ENCODE peak calls at places on chromosome 21, in eight cellular contexts. C is HTR-8/SVneo; W is lower leg skin; Z is NCI-H748 treated with DMSO at 0.1 percent for 48 hours; S is dorsolateral prefrontal cortex; M is stimulated activated CD4-positive, alpha-beta T cell treated with anti-CD3 and anti-CD28 coated beads, TNF-alpha, amount 100 ng/mL, for 48 hours; Q is ELR; K is NCI-H2081. H is an unnamed sample.

GRCh38 chr21:27507695-27508094 is 540.8 kb upstream of the ADAMTS5 start:
- DNase-seq in C (no peak), W (no peak), Z (no peak), S (no peak), M (no peak), Q (no peak), K (no peak), H (no peak)

GRCh38 chr21:29078884-29079765 is 5.7 kb upstream of the CCT8 start:
- DNase-seq in C (no peak), W (no peak), Z (no peak), S (no peak), M (peak; percentile 17), Q (no peak), K (no peak), H (no peak)

GRCh38 chr21:34728479-34728878 is 59.7 kb downstream of the CLIC6 start:
- DNase-seq in C (no peak), W (no peak), Z (peak; percentile 60), S (no peak), M (no peak), Q (no peak), K (peak; percentile 6), H (no peak)

GRCh38 chr21:44854664-44855446 is 18.6 kb downstream of the PTTG1IP start:
- DNase-seq in C (no peak), W (no peak), Z (no peak), S (no peak), M (no peak), Q (no peak), K (no peak), H (no peak)

GRCh38 chr21:45536301-45537081 is 5.7 kb downstream of the SLC19A1 start:
- DNase-seq in C (no peak), W (peak; percentile 75), Z (no peak), S (peak; percentile 41), M (no peak), Q (no peak), K (no peak), H (no peak)

GRCh38 chr21:25350056-25350455 is 257.2 kb downstream of the MRPL39 start:
- DNase-seq in C (peak; percentile 33), W (no peak), Z (no peak), S (no peak), M (peak; percentile 17), Q (peak; percentile 69), K (no peak), H (no peak)

GRCh38 chr21:43343992-43344886 is 82.7 kb downstream of the SIK1 start:
- DNase-seq in C (no peak), W (no peak), Z (no peak), S (no peak), M (no peak), Q (no peak), K (no peak), H (no peak)

GRCh38 chr21:36849461-36849860 is 117.0 kb downstream of the HLCS start:
- DNase-seq in C (no peak), W (no peak), Z (no peak), S (no peak), M (no peak), Q (no peak), K (no peak), H (no peak)

GRCh38 chr21:42520628-42521253 is 7.1 kb downstream of the SLC37A1 start:
- DNase-seq in C (no peak), W (peak; percentile 77), Z (no peak), S (no peak), M (no peak), Q (no peak), K (no peak), H (no peak)

GRCh38 chr21:22421416-22422190 is 1423.4 kb downstream of the NCAM2 start:
- DNase-seq in C (no peak), W (no peak), Z (no peak), S (no peak), M (no peak), Q (no peak), K (no peak), H (no peak)

GRCh38 chr21:36509966-36510742 is 30.2 kb upstream of the CLDN14 start:
- DNase-seq in C (no peak), W (no peak), Z (no peak), S (no peak), M (no peak), Q (no peak), K (no peak), H (no peak)

GRCh38 chr21:41928621-41929220 is 25.1 kb downstream of the C2CD2 start:
- DNase-seq in C (no peak), W (no peak), Z (no peak), S (peak; percentile 5), M (no peak), Q (no peak), K (no peak), H (no peak)

GRCh38 chr21:16081304-16081703 is 351.5 kb downstream of the USP25 start:
- DNase-seq in C (no peak), W (no peak), Z (no peak), S (no peak), M (no peak), Q (no peak), K (no peak), H (no peak)

GRCh38 chr21:34857874-34858273 is 189.1 kb downstream of the CLIC6 start:
- DNase-seq in C (no peak), W (no peak), Z (no peak), S (no peak), M (no peak), Q (no peak), K (no peak), H (no peak)

GRCh38 chr21:38787461-38788274 is 18.1 kb upstream of the ETS2 start:
- DNase-seq in C (peak; percentile 65), W (no peak), Z (no peak), S (no peak), M (no peak), Q (peak; percentile 94), K (no peak), H (no peak)

GRCh38 chr21:37342046-37342632 is 24.4 kb upstream of the DYRK1A start:
- DNase-seq in C (no peak), W (no peak), Z (no peak), S (no peak), M (no peak), Q (peak; percentile 33), K (no peak), H (no peak)

GRCh38 chr21:32207096-32207716 is 71.6 kb downstream of the MIS18A start:
- DNase-seq in C (no peak), W (no peak), Z (no peak), S (no peak), M (no peak), Q (no peak), K (peak; percentile 49), H (no peak)

GRCh38 chr21:29181799-29182470 is 51.5 kb downstream of the MAP3K7CL start:
- DNase-seq in C (peak; percentile 71), W (no peak), Z (no peak), S (no peak), M (no peak), Q (peak; percentile 93), K (no peak), H (no peak)

GRCh38 chr21:35014302-35015044 is 34.6 kb downstream of the RUNX1 start:
- DNase-seq in C (no peak), W (no peak), Z (no peak), S (no peak), M (no peak), Q (peak; percentile 51), K (no peak), H (no peak)

GRCh38 chr21:16323586-16323985 is 593.8 kb downstream of the USP25 start:
- DNase-seq in C (no peak), W (no peak), Z (no peak), S (no peak), M (no peak), Q (no peak), K (no peak), H (no peak)

GRCh38 chr21:25999935-26000582 is 170.5 kb downstream of the APP start:
- DNase-seq in C (no peak), W (no peak), Z (no peak), S (no peak), M (peak; percentile 14), Q (no peak), K (peak; percentile 12), H (no peak)

GRCh38 chr21:42567181-42567560 is 53.5 kb downstream of the SLC37A1 start:
- DNase-seq in C (no peak), W (no peak), Z (no peak), S (peak; percentile 25), M (no peak), Q (no peak), K (no peak), H (no peak)

GRCh38 chr21:35868869-35869223 is 191.5 kb downstream of the SETD4 start:
- DNase-seq in C (no peak), W (no peak), Z (no peak), S (no peak), M (no peak), Q (no peak), K (no peak), H (no peak)

GRCh38 chr21:37045139-37045538 is 27.7 kb downstream of the PIGP start:
- DNase-seq in C (no peak), W (no peak), Z (no peak), S (no peak), M (no peak), Q (no peak), K (no peak), H (no peak)

GRCh38 chr21:14403681-14404318 is 20.9 kb upstream of the HSPA13 start:
- DNase-seq in C (peak; percentile 23), W (no peak), Z (peak; percentile 15), S (no peak), M (no peak), Q (peak; percentile 37), K (peak; percentile 0), H (no peak)

GRCh38 chr21:32705139-32705538 is 22.7 kb downstream of the SYNJ1 start:
- DNase-seq in C (peak; percentile 5), W (no peak), Z (no peak), S (no peak), M (no peak), Q (no peak), K (no peak), H (no peak)

GRCh38 chr21:36806103-36806502 is 107.2 kb downstream of the SIM2 start:
- DNase-seq in C (no peak), W (no peak), Z (no peak), S (no peak), M (no peak), Q (peak; percentile 39), K (no peak), H (no peak)

GRCh38 chr21:28554660-28555475 is 437.8 kb downstream of the LTN1 start:
- DNase-seq in C (no peak), W (no peak), Z (no peak), S (no peak), M (no peak), Q (peak; percentile 28), K (no peak), H (no peak)

GRCh38 chr21:26659181-26659580 is 86.1 kb upstream of the CYYR1 start:
- DNase-seq in C (no peak), W (no peak), Z (no peak), S (no peak), M (no peak), Q (no peak), K (no peak), H (no peak)

GRCh38 chr21:28704746-28705145 is 287.9 kb downstream of the LTN1 start:
- DNase-seq in C (no peak), W (no peak), Z (no peak), S (no peak), M (no peak), Q (no peak), K (no peak), H (no peak)

GRCh38 chr21:35011681-35012080 is 37.4 kb downstream of the RUNX1 start:
- DNase-seq in C (no peak), W (no peak), Z (no peak), S (no peak), M (no peak), Q (peak; percentile 37), K (no peak), H (no peak)

GRCh38 chr21:44919111-44919912 is 1.4 kb downstream of the ITGB2 start:
- DNase-seq in C (no peak), W (no peak), Z (no peak), S (no peak), M (no peak), Q (no peak), K (no peak), H (no peak)

GRCh38 chr21:46067505-46068201 is 30.3 kb upstream of the COL6A2 start:
- DNase-seq in C (no peak), W (peak; percentile 81), Z (no peak), S (no peak), M (no peak), Q (no peak), K (no peak), H (no peak)

GRCh38 chr21:36751383-36751782 is 52.5 kb downstream of the SIM2 start:
- DNase-seq in C (no peak), W (no peak), Z (no peak), S (no peak), M (no peak), Q (no peak), K (no peak), H (no peak)